ENCODE peak calls at places on chromosomes 12 and 14, in seven cellular contexts. D, C, I, M, K, B and Z are unnamed samples.

GRCh38 chr14:102878970-102879460 is 43.4 kb upstream of the AMN start:
- DNase-seq in D (no peak), C (no peak), I (no peak), M (peak), K (no peak), B (no peak), Z (peak)

GRCh38 chr12:74334770-74335169 is 202.9 kb upstream of the ATXN7L3B start:
- DNase-seq in D (no peak), C (no peak), I (peak), M (no peak), K (no peak), B (no peak), Z (no peak)

GRCh38 chr12:85659754-85660530 is 176.3 kb downstream of the RASSF9 start:
- DNase-seq in D (no peak), C (no peak), I (no peak), M (no peak), K (no peak), B (no peak), Z (no peak)

GRCh38 chr14:53744846-53745245 is 211.8 kb downstream of the BMP4 start:
- DNase-seq in D (no peak), C (no peak), I (no peak), M (no peak), K (no peak), B (no peak), Z (no peak)

GRCh38 chr14:106831322-106831720 is 1304.9 kb downstream of the TMEM121 start:
- DNase-seq in D (peak), C (peak), I (no peak), M (no peak), K (no peak), B (peak), Z (no peak)

GRCh38 chr12:59453461-59453860 is 142.4 kb upstream of the SLC16A7 start:
- DNase-seq in D (no peak), C (no peak), I (no peak), M (peak), K (no peak), B (no peak), Z (no peak)

GRCh38 chr14:72479471-72479931 is 414.4 kb downstream of the DPF3 start:
- DNase-seq in D (no peak), C (no peak), I (no peak), M (no peak), K (peak), B (no peak), Z (no peak)

GRCh38 chr12:130646690-130647089 is 69.4 kb downstream of the RIMBP2 start:
- DNase-seq in D (no peak), C (no peak), I (no peak), M (no peak), K (peak), B (no peak), Z (no peak)

GRCh38 chr12:123114305-123115083 is 36.4 kb downstream of the PITPNM2 start:
- DNase-seq in D (no peak), C (no peak), I (no peak), M (no peak), K (no peak), B (no peak), Z (no peak)

GRCh38 chr14:89921896-89922548 is 32.5 kb downstream of the EFCAB11 start:
- DNase-seq in D (no peak), C (no peak), I (peak), M (peak), K (no peak), B (no peak), Z (peak)

GRCh38 chr12:64733857-64734256 is 25.3 kb downstream of the GNS start:
- DNase-seq in D (no peak), C (no peak), I (no peak), M (peak), K (no peak), B (no peak), Z (no peak)

GRCh38 chr12:45644521-45644920 is 85.0 kb upstream of the ARID2 start:
- DNase-seq in D (no peak), C (no peak), I (peak), M (peak), K (peak), B (no peak), Z (peak)

GRCh38 chr12:22215467-22216253 is 118.8 kb downstream of the ST8SIA1 start:
- DNase-seq in D (no peak), C (no peak), I (peak), M (peak), K (no peak), B (no peak), Z (no peak)

GRCh38 chr12:120367924-120368788 is 808 bp downstream of the MSI1 start:
- DNase-seq in D (no peak), C (peak), I (no peak), M (no peak), K (peak), B (no peak), Z (no peak)

GRCh38 chr14:30053103-30053502 is 125.5 kb upstream of the PRKD1 start:
- DNase-seq in D (no peak), C (no peak), I (no peak), M (no peak), K (no peak), B (no peak), Z (no peak)

GRCh38 chr12:121770802-121771625 is 22.5 kb downstream of the RHOF start:
- DNase-seq in D (no peak), C (no peak), I (no peak), M (no peak), K (peak), B (no peak), Z (no peak)

GRCh38 chr12:12505544-12506501 is 56.8 kb downstream of the DUSP16 start:
- DNase-seq in D (peak), C (no peak), I (peak), M (peak), K (no peak), B (no peak), Z (peak)

GRCh38 chr12:66268562-66268961 is 33.7 kb upstream of the HELB start:
- DNase-seq in D (no peak), C (no peak), I (peak), M (no peak), K (no peak), B (no peak), Z (no peak)

GRCh38 chr12:108271951-108272729 is 67.0 kb downstream of the CMKLR1 start:
- DNase-seq in D (no peak), C (no peak), I (no peak), M (no peak), K (no peak), B (no peak), Z (no peak)

GRCh38 chr14:104383088-104383805 is 196.3 kb upstream of the C14orf180 start:
- DNase-seq in D (no peak), C (no peak), I (no peak), M (no peak), K (peak), B (no peak), Z (no peak)

GRCh38 chr14:26204954-26205479 is 392.8 kb downstream of the NOVA1 start:
- DNase-seq in D (no peak), C (no peak), I (peak), M (no peak), K (peak), B (no peak), Z (peak)

GRCh38 chr14:79369359-79370332 is 841.7 kb downstream of the DIO2 start:
- DNase-seq in D (no peak), C (no peak), I (peak), M (peak), K (no peak), B (no peak), Z (peak)

GRCh38 chr14:78170203-78170602 is at the start of gene NRXN3:
- DNase-seq in D (no peak), C (no peak), I (no peak), M (no peak), K (peak), B (no peak), Z (no peak)

GRCh38 chr12:59119676-59120075 is 199.4 kb upstream of the LRIG3 start:
- DNase-seq in D (no peak), C (no peak), I (peak), M (peak), K (no peak), B (no peak), Z (peak)

GRCh38 chr12:124761876-124762275 is 101.8 kb downstream of the SCARB1 start:
- DNase-seq in D (peak), C (peak), I (peak), M (no peak), K (no peak), B (no peak), Z (no peak)